ENCODE peak calls at places on chromosomes 1 and 21, in six cellular contexts. B is MCF 10A, P is left ventricle myocardium inferior, O is cardiac muscle cell, E is D721Med, C is epithelial cell of esophagus. F is an unnamed sample.

GRCh38 chr1:153697873-153698647 is 19.6 kb downstream of the NPR1 start:
- DNase-seq in B (no peak), P (peak), O (no peak), E (no peak), C (no peak), F (peak)

GRCh38 chr1:220889333-220889732 is 10.1 kb downstream of the HLX start:
- DNase-seq in B (no peak), P (no peak), O (no peak), E (no peak), C (no peak), F (no peak)

GRCh38 chr1:172914517-172915144 is 136.1 kb downstream of the TNFSF18 start:
- DNase-seq in B (peak), P (no peak), O (no peak), E (no peak), C (no peak), F (no peak)

GRCh38 chr1:83114136-83114834 is 884.6 kb downstream of the TTLL7 start:
- DNase-seq in B (no peak), P (no peak), O (no peak), E (no peak), C (no peak), F (no peak)

GRCh38 chr21:27569091-27569490 is 602.2 kb upstream of the ADAMTS5 start:
- DNase-seq in B (no peak), P (no peak), O (no peak), E (no peak), C (no peak), F (no peak)

GRCh38 chr1:117559139-117559538 is 46.7 kb upstream of the TENT5C start:
- DNase-seq in B (no peak), P (no peak), O (no peak), E (no peak), C (no peak), F (no peak)

GRCh38 chr1:10850026-10850425 is 53.6 kb upstream of the CASZ1 start:
- DNase-seq in B (no peak), P (no peak), O (no peak), E (no peak), C (no peak), F (no peak)

GRCh38 chr21:41961753-41962152 is 7.9 kb upstream of the C2CD2 start:
- DNase-seq in B (no peak), P (no peak), O (no peak), E (no peak), C (no peak), F (no peak)

GRCh38 chr1:91736146-91736998 is 149.6 kb downstream of the TGFBR3 start:
- DNase-seq in B (no peak), P (no peak), O (no peak), E (no peak), C (no peak), F (no peak)

GRCh38 chr21:29382029-29382654 is 83.4 kb downstream of the BACH1 start:
- DNase-seq in B (peak), P (no peak), O (no peak), E (no peak), C (peak), F (no peak)

GRCh38 chr21:34846601-34847112 is 177.9 kb downstream of the CLIC6 start:
- DNase-seq in B (peak), P (no peak), O (peak), E (no peak), C (peak), F (no peak)

GRCh38 chr1:31981976-31982375 is 31.7 kb upstream of the KHDRBS1 start:
- DNase-seq in B (no peak), P (no peak), O (no peak), E (peak), C (no peak), F (peak)

GRCh38 chr1:31978853-31979400 is 34.7 kb upstream of the KHDRBS1 start:
- DNase-seq in B (no peak), P (no peak), O (no peak), E (no peak), C (no peak), F (no peak)

GRCh38 chr1:31980835-31981782 is 32.6 kb upstream of the KHDRBS1 start:
- DNase-seq in B (no peak), P (no peak), O (no peak), E (no peak), C (no peak), F (no peak)

GRCh38 chr1:31976401-31976800 is 37.3 kb upstream of the KHDRBS1 start:
- DNase-seq in B (peak), P (no peak), O (no peak), E (no peak), C (peak), F (no peak)

GRCh38 chr1:31977361-31978131 is 36.1 kb upstream of the KHDRBS1 start:
- DNase-seq in B (peak), P (no peak), O (peak), E (peak), C (peak), F (no peak)
- TF ChIP-seq CTCF in B (no peak), P (peak), O (peak), E (peak), C (peak), F (no peak)

DNA sequence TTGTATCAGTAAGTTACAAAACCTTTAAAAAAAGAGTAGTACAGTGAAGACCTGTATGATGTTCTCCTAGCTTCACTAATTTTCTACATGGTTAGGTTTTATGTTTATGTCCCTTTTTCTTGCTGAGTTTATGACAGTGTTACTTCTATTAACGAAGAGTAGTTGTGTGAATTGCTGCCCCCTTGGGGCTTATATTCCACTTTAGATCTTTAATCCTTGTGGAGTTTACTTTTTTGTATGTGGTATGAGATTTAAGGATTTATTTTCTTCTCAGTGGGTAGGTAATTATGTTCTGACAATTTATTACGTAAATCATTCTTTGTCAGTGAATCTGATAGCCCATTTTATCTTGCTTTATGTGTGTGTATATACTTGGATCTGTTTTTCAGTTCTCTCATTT is 14.8 kb downstream of the KCTD3 start:
- DNase-seq in B (no peak), P (no peak), O (no peak), E (no peak), C (no peak), F (no peak)
- TF ChIP-seq CTCF in B (no peak), P (no peak), O (no peak), E (peak), C (no peak), F (no peak)

GRCh38 chr1:208264469-208265126 is 20.4 kb upstream of the PLXNA2 start:
- DNase-seq in B (no peak), P (peak), O (no peak), E (no peak), C (no peak), F (no peak)

GRCh38 chr1:208267896-208268295 is 23.7 kb upstream of the PLXNA2 start:
- DNase-seq in B (no peak), P (no peak), O (no peak), E (no peak), C (no peak), F (no peak)

GRCh38 chr1:208265127-208265469 is 20.9 kb upstream of the PLXNA2 start:
- DNase-seq in B (no peak), P (no peak), O (no peak), E (no peak), C (no peak), F (no peak)

GRCh38 chr1:208268541-208269337 is 24.6 kb upstream of the PLXNA2 start:
- DNase-seq in B (no peak), P (no peak), O (no peak), E (no peak), C (no peak), F (no peak)

DNA sequence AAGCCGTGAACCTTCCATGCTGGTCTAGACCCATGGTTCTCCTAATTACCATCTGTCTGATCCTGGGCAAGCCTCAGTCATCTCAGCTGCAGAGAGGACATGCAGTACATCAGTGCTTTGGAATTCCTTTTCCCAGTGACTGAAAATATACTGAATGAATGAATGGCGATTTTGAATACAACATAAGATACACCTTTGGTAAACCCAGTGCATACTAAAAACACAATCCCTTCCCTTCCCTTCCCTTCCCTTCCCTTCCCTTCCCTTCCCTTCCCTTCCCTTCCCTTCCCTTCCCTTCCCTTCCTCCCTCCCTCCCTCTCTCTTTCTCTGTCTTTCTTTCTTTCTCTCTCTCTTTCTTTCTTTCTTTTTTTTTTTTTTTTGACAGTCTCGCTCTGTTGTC is 21.3 kb upstream of the PLXNA2 start:
- DNase-seq in B (no peak), P (no peak), O (no peak), E (no peak), C (no peak), F (no peak)
- TF ChIP-seq CTCF in B (no peak), P (no peak), O (no peak), E (no peak), C (no peak), F (no peak)

GRCh38 chr1:196059210-196059609 is 549.0 kb downstream of the KCNT2 start:
- DNase-seq in B (peak), P (no peak), O (no peak), E (no peak), C (peak), F (no peak)
- TF ChIP-seq CTCF in B (no peak), P (no peak), O (no peak), E (no peak), C (no peak), F (no peak)

GRCh38 chr1:46528297-46528955 is 23.0 kb downstream of the KNCN start:
- DNase-seq in B (no peak), P (no peak), O (peak), E (no peak), C (no peak), F (no peak)
- TF ChIP-seq CTCF in B (no peak), P (peak), O (peak), E (peak), C (no peak), F (peak)

GRCh38 chr1:183456826-183457225 is 15.5 kb upstream of the SMG7 start:
- DNase-seq in B (no peak), P (no peak), O (no peak), E (no peak), C (no peak), F (no peak)
- TF ChIP-seq CTCF in B (no peak), P (no peak), O (no peak), E (no peak), C (no peak), F (no peak)

DNA sequence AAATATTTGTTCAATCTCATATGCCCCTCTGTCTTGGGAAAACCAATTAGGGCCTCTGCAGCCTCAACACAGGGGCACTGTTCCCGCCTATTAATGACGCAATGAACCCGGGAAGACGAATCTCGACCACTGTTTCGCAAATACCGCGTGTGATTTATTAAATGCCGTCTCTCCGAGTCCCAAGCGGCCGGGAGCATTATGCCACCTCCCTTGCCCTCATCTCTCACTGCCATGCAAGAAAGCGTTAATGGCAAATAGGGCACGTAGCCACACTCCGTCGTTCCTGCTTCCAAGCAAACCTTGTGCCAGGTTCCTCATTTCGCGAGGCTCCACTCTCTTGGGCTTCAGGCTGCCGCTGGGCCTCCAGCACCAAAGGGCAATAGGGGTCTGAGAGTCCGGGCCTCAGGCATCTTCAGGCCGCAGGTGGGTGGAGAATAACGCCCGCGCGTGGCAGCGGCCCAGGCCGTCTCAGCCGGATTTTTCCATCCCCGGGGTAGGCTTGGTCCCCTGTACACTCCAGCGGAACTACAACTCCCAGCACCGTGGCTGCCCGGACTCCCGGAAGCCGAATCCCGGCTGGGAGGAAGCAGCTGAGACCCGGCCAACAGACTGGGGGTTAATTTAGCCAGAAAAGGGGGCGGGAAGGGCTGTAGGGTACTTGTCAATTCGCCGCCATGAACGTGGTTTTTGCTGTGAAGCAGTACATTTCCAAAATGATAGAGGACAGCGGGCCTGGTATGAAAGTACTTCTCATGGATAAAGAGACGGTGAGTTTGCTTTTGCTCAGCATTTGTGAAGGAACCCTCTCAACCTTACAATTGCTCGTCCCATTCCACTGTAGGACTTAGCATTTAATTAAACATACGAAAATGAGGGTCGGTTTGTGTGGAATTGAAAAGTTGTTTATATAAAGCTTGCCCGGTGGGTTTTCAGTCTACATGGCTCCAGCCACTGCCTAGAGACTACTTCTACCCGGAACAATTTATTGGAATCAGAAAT is at the start of gene VPS45:
- DNase-seq in B (peak), P (peak), O (peak), E (peak), C (peak), F (peak)
- TF ChIP-seq CTCF in B (no peak), P (peak), O (peak), E (peak), C (no peak), F (no peak)

GRCh38 chr1:162942903-162943567 is 82.1 kb upstream of the CCDC190 start:
- DNase-seq in B (peak), P (no peak), O (peak), E (no peak), C (peak), F (peak)

GRCh38 chr1:162943627-162944026 is 82.7 kb upstream of the CCDC190 start:
- DNase-seq in B (peak), P (no peak), O (no peak), E (no peak), C (no peak), F (no peak)

GRCh38 chr1:162941024-162941423 is 80.0 kb upstream of the CCDC190 start:
- DNase-seq in B (no peak), P (no peak), O (no peak), E (no peak), C (no peak), F (no peak)

GRCh38 chr1:162937721-162938395 is 76.9 kb upstream of the CCDC190 start:
- DNase-seq in B (no peak), P (no peak), O (no peak), E (no peak), C (no peak), F (no peak)

GRCh38 chr1:162939035-162939434 is 78.1 kb upstream of the CCDC190 start:
- DNase-seq in B (peak), P (no peak), O (no peak), E (no peak), C (no peak), F (no peak)
- TF ChIP-seq CTCF in B (no peak), P (no peak), O (no peak), E (peak), C (no peak), F (no peak)

GRCh38 chr21:43268804-43269186 is 100.0 kb downstream of the CRYAA start:
- DNase-seq in B (no peak), P (peak), O (no peak), E (no peak), C (no peak), F (no peak)
- TF ChIP-seq CTCF in B (no peak), P (no peak), O (no peak), E (no peak), C (no peak), F (no peak)

F was measured in activated CD8-positive, alpha-beta T cell treated with anti-CD3 and anti-CD28 coated beads for 36 hours.